ENCODE peak calls at places on chromosomes 13 and 19, in six cellular contexts. T is uterus, O is fibroblast of pulmonary artery, N is Peyer's patch, G is psoas muscle, P is HCT116. V is an unnamed sample.

GRCh38 chr19:13959962-13960862 is 7.9 kb downstream of the DCAF15 start:
- DNase-seq in T (no peak), O (no peak), N (no peak), G (no peak), P (no peak), V (no peak)

GRCh38 chr13:43368003-43368402 is 344.6 kb downstream of the DNAJC15 start:
- DNase-seq in T (no peak), O (peak), N (no peak), G (no peak), P (no peak), V (peak)

GRCh38 chr13:94217370-94217769 is 262.1 kb downstream of the DCT start:
- DNase-seq in T (no peak), O (peak), N (no peak), G (no peak), P (no peak), V (peak)

GRCh38 chr19:46357846-46358583 is 11.1 kb downstream of the PPP5C start:
- DNase-seq in T (no peak), O (peak), N (no peak), G (no peak), P (no peak), V (peak)

GRCh38 chr19:42216653-42217521 is 590 bp downstream of the DEDD2 start:
- DNase-seq in T (peak), O (peak), N (peak), G (peak), P (no peak), V (peak)

GRCh38 chr19:12703056-12703455 is 6.6 kb upstream of the FBXW9 start:
- DNase-seq in T (no peak), O (peak), N (no peak), G (no peak), P (peak), V (peak)

GRCh38 chr19:40717880-40718773 is 1.2 kb downstream of the ITPKC start:
- DNase-seq in T (peak), O (peak), N (peak), G (peak), P (no peak), V (peak)

GRCh38 chr13:77853701-77854100 is 64.9 kb downstream of the EDNRB start:
- DNase-seq in T (no peak), O (no peak), N (no peak), G (no peak), P (no peak), V (no peak)

GRCh38 chr19:14826006-14826405 is 9.0 kb downstream of the OR7A5 start:
- DNase-seq in T (no peak), O (no peak), N (no peak), G (no peak), P (no peak), V (no peak)

GRCh38 chr13:98013241-98013640 is 59.8 kb downstream of the IPO5 start:
- DNase-seq in T (no peak), O (no peak), N (no peak), G (no peak), P (no peak), V (no peak)

GRCh38 chr19:35788205-35788960 is 13.0 kb downstream of the ARHGAP33 start:
- DNase-seq in T (no peak), O (no peak), N (no peak), G (no peak), P (no peak), V (no peak)

GRCh38 chr13:26561636-26562537 is 4.4 kb downstream of the WASF3 start:
- DNase-seq in T (no peak), O (peak), N (no peak), G (no peak), P (no peak), V (peak)

GRCh38 chr13:40072663-40073120 is 417.2 kb downstream of the COG6 start:
- DNase-seq in T (no peak), O (no peak), N (no peak), G (no peak), P (no peak), V (no peak)

GRCh38 chr19:19475845-19476828 is 39.2 kb downstream of the TSSK6 start:
- DNase-seq in T (no peak), O (peak), N (no peak), G (no peak), P (no peak), V (no peak)

GRCh38 chr13:28268800-28269223 is 130.5 kb downstream of the PAN3 start:
- DNase-seq in T (no peak), O (no peak), N (no peak), G (no peak), P (no peak), V (no peak)

GRCh38 chr19:677601-678380 is 1.6 kb downstream of the FSTL3 start:
- DNase-seq in T (no peak), O (no peak), N (no peak), G (peak), P (no peak), V (no peak)

GRCh38 chr13:78258304-78258703 is 339.7 kb upstream of the EDNRB start:
- DNase-seq in T (no peak), O (no peak), N (no peak), G (no peak), P (no peak), V (no peak)

GRCh38 chr19:10552596-10553053 is 8.9 kb downstream of the ATG4D start:
- DNase-seq in T (no peak), O (no peak), N (peak), G (no peak), P (no peak), V (peak)

GRCh38 chr13:99310382-99311031 is 3.3 kb upstream of the GPR183 start:
- DNase-seq in T (no peak), O (peak), N (no peak), G (no peak), P (no peak), V (peak)

GRCh38 chr13:48126944-48127814 is 32.3 kb upstream of the MED4 start:
- DNase-seq in T (peak), O (peak), N (no peak), G (peak), P (peak), V (peak)

GRCh38 chr13:45215392-45216077 is 14.7 kb upstream of the KCTD4 start:
- DNase-seq in T (no peak), O (no peak), N (no peak), G (no peak), P (no peak), V (no peak)

GRCh38 chr13:102799544-102800144 is 725 bp downstream of the BIVM start:
- DNase-seq in T (no peak), O (peak), N (peak), G (peak), P (no peak), V (peak)

GRCh38 chr19:42595550-42596172 is 937 bp upstream of the CEACAM8 start:
- DNase-seq in T (no peak), O (no peak), N (no peak), G (no peak), P (no peak), V (no peak)

GRCh38 chr13:35699181-35699580 is 222.7 kb upstream of the MAB21L1 start:
- DNase-seq in T (no peak), O (no peak), N (no peak), G (peak), P (no peak), V (peak)

GRCh38 chr13:106036870-106037269 is 498.6 kb downstream of the EFNB2 start:
- DNase-seq in T (no peak), O (no peak), N (peak), G (no peak), P (peak), V (no peak)

GRCh38 chr19:6801397-6802086 is 29.0 kb downstream of the VAV1 start:
- DNase-seq in T (peak), O (peak), N (peak), G (peak), P (peak), V (no peak)

GRCh38 chr19:7293795-7294570 is at the start of gene INSR:
- DNase-seq in T (peak), O (peak), N (peak), G (peak), P (peak), V (peak)

GRCh38 chr13:30607908-30608307 is 9.8 kb upstream of the USPL1 start:
- DNase-seq in T (no peak), O (no peak), N (no peak), G (no peak), P (no peak), V (no peak)

GRCh38 chr13:32309812-32310706 is 5.1 kb downstream of the ZAR1L start:
- DNase-seq in T (no peak), O (peak), N (no peak), G (no peak), P (peak), V (peak)

GRCh38 chr13:82833928-82834327 is 1048.3 kb downstream of the SLITRK1 start:
- DNase-seq in T (no peak), O (peak), N (no peak), G (no peak), P (no peak), V (peak)

GRCh38 chr13:31468114-31468902 is 268.5 kb downstream of the B3GLCT start:
- DNase-seq in T (no peak), O (no peak), N (no peak), G (no peak), P (no peak), V (no peak)

GRCh38 chr13:95256086-95256485 is 45.2 kb downstream of the ABCC4 start:
- DNase-seq in T (no peak), O (peak), N (no peak), G (no peak), P (peak), V (peak)

GRCh38 chr13:98653471-98653985 is 76.6 kb upstream of the STK24 start:
- DNase-seq in T (peak), O (peak), N (peak), G (peak), P (peak), V (peak)

GRCh38 chr13:104143760-104144406 is 1077.7 kb upstream of the SLC10A2 start:
- DNase-seq in T (no peak), O (no peak), N (no peak), G (no peak), P (no peak), V (no peak)

GRCh38 chr19:40603071-40603718 is 2.0 kb downstream of the LTBP4 start:
- DNase-seq in T (no peak), O (peak), N (no peak), G (no peak), P (no peak), V (no peak)

GRCh38 chr13:19601749-19602725 is 31.4 kb upstream of the MPHOSPH8 start:
- DNase-seq in T (no peak), O (peak), N (peak), G (peak), P (no peak), V (peak)

GRCh38 chr19:7931221-7932061 is 5.5 kb upstream of the CTXN1 start:
- DNase-seq in T (no peak), O (no peak), N (no peak), G (no peak), P (no peak), V (no peak)

GRCh38 chr13:70634893-70635292 is 526.6 kb upstream of the KLHL1 start:
- DNase-seq in T (no peak), O (no peak), N (no peak), G (no peak), P (no peak), V (no peak)

GRCh38 chr19:55103190-55103589 is 14.2 kb downstream of the PPP1R12C start:
- DNase-seq in T (no peak), O (no peak), N (no peak), G (no peak), P (no peak), V (no peak)

GRCh38 chr19:55101261-55101660 is 16.2 kb downstream of the PPP1R12C start:
- DNase-seq in T (no peak), O (no peak), N (no peak), G (no peak), P (no peak), V (no peak)

GRCh38 chr19:55097864-55098715 is 19.3 kb downstream of the PPP1R12C start:
- DNase-seq in T (no peak), O (no peak), N (no peak), G (no peak), P (no peak), V (no peak)

GRCh38 chr19:55098716-55099556 is 18.5 kb downstream of the PPP1R12C start:
- DNase-seq in T (no peak), O (no peak), N (no peak), G (no peak), P (no peak), V (no peak)

DNA sequence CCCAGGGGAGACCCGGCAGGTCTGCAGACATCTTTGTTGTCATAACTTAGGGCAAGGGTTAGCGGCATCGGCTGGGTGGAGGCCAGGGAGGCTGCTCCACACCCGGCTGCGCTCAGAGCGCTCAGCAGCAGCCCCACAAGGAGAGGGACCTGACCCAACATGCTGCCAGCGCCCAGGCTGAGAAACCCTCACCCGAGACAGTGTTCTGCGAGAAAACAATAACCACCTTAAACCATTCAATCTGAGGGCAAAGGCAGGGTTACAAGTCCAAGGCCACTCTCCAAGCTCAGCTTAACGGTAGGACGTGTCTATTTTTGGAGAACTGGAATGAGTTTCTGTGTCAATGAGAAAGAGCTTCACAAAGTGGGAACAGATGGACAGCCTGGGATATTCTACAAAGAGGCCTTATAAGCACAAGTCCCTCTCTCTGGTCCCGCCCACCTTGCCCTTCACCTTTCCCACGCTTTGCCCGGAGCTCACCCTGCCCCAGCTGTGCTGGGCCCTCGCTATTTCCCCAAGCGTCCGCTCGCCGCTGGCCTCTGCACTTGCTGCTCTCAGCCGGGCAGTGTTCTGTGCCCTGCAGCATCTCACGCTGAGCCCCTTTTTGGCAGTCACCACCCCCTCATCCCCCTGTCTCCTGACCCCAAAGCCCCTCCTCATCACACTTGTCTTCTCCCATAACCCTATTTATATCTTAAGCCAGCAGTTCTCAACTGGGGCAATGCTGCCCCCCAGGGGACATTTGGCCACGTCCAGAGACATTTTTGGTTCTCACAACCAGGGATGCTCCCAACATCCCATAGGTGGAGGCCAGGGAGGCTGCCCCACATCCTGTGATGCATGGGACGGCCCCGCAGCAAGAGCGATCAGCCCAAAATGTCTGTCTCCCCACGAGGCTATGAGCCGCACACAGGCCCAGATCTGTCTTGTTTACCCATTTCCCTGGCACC is 17.6 kb downstream of the PPP1R12C start:
- DNase-seq in T (peak), O (no peak), N (peak), G (peak), P (no peak), V (no peak)
- TF ChIP-seq CTCF in T (no peak), O (no peak), N (no peak), G (peak), P (peak), V (peak)

GRCh38 chr19:3398114-3398899 is 31.9 kb downstream of the NFIC start:
- DNase-seq in T (peak), O (no peak), N (no peak), G (peak), P (no peak), V (no peak)
- H3K4me3 ChIP-seq in T (peak), O (no peak), N (no peak), G (peak), P (no peak), V (no peak)

GRCh38 chr13:23087884-23088283 is 92.9 kb upstream of the SGCG start:
- DNase-seq in T (no peak), O (peak), N (no peak), G (no peak), P (peak), V (peak)
- TF ChIP-seq CTCF in T (no peak), O (peak), N (no peak), G (no peak), P (no peak), V (peak)

GRCh38 chr13:109971006-109971744 is 184.8 kb upstream of the IRS2 start:
- DNase-seq in T (no peak), O (no peak), N (no peak), G (no peak), P (no peak), V (no peak)

GRCh38 chr13:109964164-109964563 is 177.8 kb upstream of the IRS2 start:
- DNase-seq in T (no peak), O (no peak), N (no peak), G (no peak), P (no peak), V (no peak)

GRCh38 chr13:109973279-109973678 is 186.9 kb upstream of the IRS2 start:
- DNase-seq in T (no peak), O (no peak), N (no peak), G (no peak), P (no peak), V (no peak)

GRCh38 chr13:109971745-109972090 is 185.3 kb upstream of the IRS2 start:
- DNase-seq in T (no peak), O (no peak), N (no peak), G (no peak), P (no peak), V (peak)

DNA sequence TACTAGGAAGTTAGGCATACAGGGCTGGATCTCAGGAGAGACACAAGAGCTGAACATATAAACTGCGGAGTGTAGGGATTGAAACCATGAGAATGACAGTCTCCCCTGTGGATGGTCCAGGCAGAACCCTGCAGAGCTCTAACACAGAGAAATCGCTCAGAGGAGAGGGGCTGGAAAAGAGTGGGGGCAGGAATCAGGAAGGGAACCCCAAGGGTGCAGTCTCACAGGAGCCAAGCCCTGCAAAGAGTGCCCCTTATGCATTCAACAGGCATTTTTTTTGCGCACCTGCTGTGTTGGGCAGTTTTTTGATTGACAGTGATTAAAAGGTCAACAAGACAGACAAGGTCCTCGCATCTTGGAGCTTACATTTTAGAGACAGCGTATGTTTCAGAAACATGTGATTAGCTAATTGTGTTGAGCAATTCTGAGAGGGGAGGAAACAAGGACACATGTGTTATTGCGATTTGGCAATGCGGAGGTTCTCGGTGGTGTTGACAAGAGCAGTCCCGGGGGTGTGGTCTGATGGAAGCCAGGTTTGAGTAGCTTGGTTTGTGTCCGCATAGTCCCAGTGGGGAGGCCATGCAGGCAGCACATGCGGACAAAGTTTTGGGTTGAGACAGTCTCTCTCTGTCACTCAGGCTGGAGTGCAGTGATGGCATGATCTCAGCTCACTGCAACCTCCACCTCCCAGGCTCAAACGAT is 182.6 kb upstream of the IRS2 start:
- DNase-seq in T (no peak), O (peak), N (no peak), G (no peak), P (no peak), V (peak)
- H3K4me3 ChIP-seq in T (no peak), O (no peak), N (no peak), G (no peak), P (no peak), V (no peak)

V was measured in fibroblast of mammary gland.